ENCODE peak calls at places on chromosome 1, in ten cellular contexts. One of them, this sample, is unnamed.

GRCh38 chr1:85936470-85936869 is 220.1 kb downstream of the COL24A1 start:
- DNase-seq in A549: no peak
- DNase-seq in AG04449: no peak
- DNase-seq in right lobe of liver: peak; percentile 75
- DNase-seq in epithelial cell of esophagus: no peak
- DNase-seq in prostate gland: no peak
- DNase-seq in neuronal stem cell: no peak
- DNase-seq in left ventricle myocardium inferior: peak; percentile 31
- DNase-seq in heart right ventricle: peak; percentile 21
- DNase-seq in cardiac muscle cell: no peak
- DNase-seq in this sample: no peak

GRCh38 chr1:17184822-17185484 is 20.0 kb upstream of the PADI1 start:
- DNase-seq in A549: no peak
- DNase-seq in AG04449: no peak
- DNase-seq in right lobe of liver: no peak
- DNase-seq in epithelial cell of esophagus: no peak
- DNase-seq in prostate gland: no peak
- DNase-seq in neuronal stem cell: no peak
- DNase-seq in left ventricle myocardium inferior: no peak
- DNase-seq in heart right ventricle: no peak
- DNase-seq in cardiac muscle cell: no peak
- DNase-seq in this sample: no peak

GRCh38 chr1:203189951-203190352 is 3.4 kb upstream of the CHI3L1 start:
- DNase-seq in A549: no peak
- DNase-seq in AG04449: no peak
- DNase-seq in right lobe of liver: peak; percentile 33
- DNase-seq in epithelial cell of esophagus: no peak
- DNase-seq in prostate gland: no peak
- DNase-seq in neuronal stem cell: no peak
- DNase-seq in left ventricle myocardium inferior: no peak
- DNase-seq in heart right ventricle: no peak
- DNase-seq in cardiac muscle cell: peak; percentile 44
- DNase-seq in this sample: no peak

GRCh38 chr1:17338706-17339493 is 30.9 kb downstream of the PADI4 start:
- DNase-seq in A549: no peak
- DNase-seq in AG04449: no peak
- DNase-seq in right lobe of liver: no peak
- DNase-seq in epithelial cell of esophagus: no peak
- DNase-seq in prostate gland: no peak
- DNase-seq in neuronal stem cell: no peak
- DNase-seq in left ventricle myocardium inferior: no peak
- DNase-seq in heart right ventricle: no peak
- DNase-seq in cardiac muscle cell: no peak
- DNase-seq in this sample: no peak

GRCh38 chr1:162882248-162882666 is 21.3 kb upstream of the CCDC190 start:
- DNase-seq in A549: no peak
- DNase-seq in AG04449: no peak
- DNase-seq in right lobe of liver: no peak
- DNase-seq in epithelial cell of esophagus: no peak
- DNase-seq in prostate gland: no peak
- DNase-seq in neuronal stem cell: no peak
- DNase-seq in left ventricle myocardium inferior: no peak
- DNase-seq in heart right ventricle: no peak
- DNase-seq in cardiac muscle cell: no peak
- DNase-seq in this sample: no peak

GRCh38 chr1:8602471-8603219 is 214.8 kb downstream of the RERE start:
- DNase-seq in A549: no peak
- DNase-seq in AG04449: no peak
- DNase-seq in right lobe of liver: no peak
- DNase-seq in epithelial cell of esophagus: no peak
- DNase-seq in prostate gland: no peak
- DNase-seq in neuronal stem cell: no peak
- DNase-seq in left ventricle myocardium inferior: no peak
- DNase-seq in heart right ventricle: no peak
- DNase-seq in cardiac muscle cell: no peak
- DNase-seq in this sample: no peak

GRCh38 chr1:92459871-92460320 is 26.8 kb downstream of the GFI1 start:
- DNase-seq in A549: no peak
- DNase-seq in AG04449: no peak
- DNase-seq in right lobe of liver: no peak
- DNase-seq in epithelial cell of esophagus: no peak
- DNase-seq in prostate gland: no peak
- DNase-seq in neuronal stem cell: no peak
- DNase-seq in left ventricle myocardium inferior: no peak
- DNase-seq in heart right ventricle: no peak
- DNase-seq in cardiac muscle cell: peak; percentile 23
- DNase-seq in this sample: no peak

GRCh38 chr1:3714284-3714741 is 37.9 kb upstream of the CCDC27 start:
- DNase-seq in A549: no peak
- DNase-seq in AG04449: no peak
- DNase-seq in right lobe of liver: peak; percentile 60
- DNase-seq in epithelial cell of esophagus: no peak
- DNase-seq in prostate gland: no peak
- DNase-seq in neuronal stem cell: no peak
- DNase-seq in left ventricle myocardium inferior: peak; percentile 38
- DNase-seq in heart right ventricle: peak; percentile 68
- DNase-seq in cardiac muscle cell: no peak
- DNase-seq in this sample: no peak

GRCh38 chr1:209895709-209896108 is 42.3 kb upstream of the SYT14 start:
- DNase-seq in A549: no peak
- DNase-seq in AG04449: no peak
- DNase-seq in right lobe of liver: no peak
- DNase-seq in epithelial cell of esophagus: peak; percentile 91
- DNase-seq in prostate gland: no peak
- DNase-seq in neuronal stem cell: no peak
- DNase-seq in left ventricle myocardium inferior: no peak
- DNase-seq in heart right ventricle: no peak
- DNase-seq in cardiac muscle cell: peak; percentile 44
- DNase-seq in this sample: no peak

GRCh38 chr1:85342177-85342576 is 65.7 kb upstream of the BCL10 start:
- DNase-seq in A549: no peak
- DNase-seq in AG04449: no peak
- DNase-seq in right lobe of liver: no peak
- DNase-seq in epithelial cell of esophagus: peak; percentile 23
- DNase-seq in prostate gland: no peak
- DNase-seq in neuronal stem cell: no peak
- DNase-seq in left ventricle myocardium inferior: no peak
- DNase-seq in heart right ventricle: no peak
- DNase-seq in cardiac muscle cell: peak; percentile 62
- DNase-seq in this sample: no peak

GRCh38 chr1:79792212-79792575 is 785.7 kb upstream of the ADGRL4 start:
- DNase-seq in A549: no peak
- DNase-seq in AG04449: no peak
- DNase-seq in right lobe of liver: no peak
- DNase-seq in epithelial cell of esophagus: peak; percentile 14
- DNase-seq in prostate gland: no peak
- DNase-seq in neuronal stem cell: no peak
- DNase-seq in left ventricle myocardium inferior: no peak
- DNase-seq in heart right ventricle: no peak
- DNase-seq in cardiac muscle cell: peak; percentile 96
- DNase-seq in this sample: peak; percentile 4

GRCh38 chr1:45796381-45796780 is 7.0 kb upstream of the MAST2 start:
- DNase-seq in A549: no peak
- DNase-seq in AG04449: no peak
- DNase-seq in right lobe of liver: no peak
- DNase-seq in epithelial cell of esophagus: no peak
- DNase-seq in prostate gland: no peak
- DNase-seq in neuronal stem cell: no peak
- DNase-seq in left ventricle myocardium inferior: no peak
- DNase-seq in heart right ventricle: no peak
- DNase-seq in cardiac muscle cell: no peak
- DNase-seq in this sample: no peak

GRCh38 chr1:203090667-203091320 is 5.0 kb upstream of the MYOG start:
- DNase-seq in A549: no peak
- DNase-seq in AG04449: no peak
- DNase-seq in right lobe of liver: no peak
- DNase-seq in epithelial cell of esophagus: no peak
- DNase-seq in prostate gland: no peak
- DNase-seq in neuronal stem cell: no peak
- DNase-seq in left ventricle myocardium inferior: no peak
- DNase-seq in heart right ventricle: no peak
- DNase-seq in cardiac muscle cell: no peak
- DNase-seq in this sample: no peak

GRCh38 chr1:36400825-36401601 is 3.3 kb upstream of the LSM10 start:
- DNase-seq in A549: no peak
- DNase-seq in AG04449: no peak
- DNase-seq in right lobe of liver: peak; percentile 75
- DNase-seq in epithelial cell of esophagus: no peak
- DNase-seq in prostate gland: no peak
- DNase-seq in neuronal stem cell: peak; percentile 64
- DNase-seq in left ventricle myocardium inferior: peak; percentile 73
- DNase-seq in heart right ventricle: peak; percentile 60
- DNase-seq in cardiac muscle cell: peak; percentile 72
- DNase-seq in this sample: no peak

GRCh38 chr1:9870572-9870971 is 39.5 kb downstream of the CTNNBIP1 start:
- DNase-seq in A549: no peak
- DNase-seq in AG04449: no peak
- DNase-seq in right lobe of liver: no peak
- DNase-seq in epithelial cell of esophagus: no peak
- DNase-seq in prostate gland: no peak
- DNase-seq in neuronal stem cell: no peak
- DNase-seq in left ventricle myocardium inferior: no peak
- DNase-seq in heart right ventricle: no peak
- DNase-seq in cardiac muscle cell: no peak
- DNase-seq in this sample: no peak

GRCh38 chr1:243959998-243960397 is 91.1 kb upstream of the ZBTB18 start:
- DNase-seq in A549: no peak
- DNase-seq in AG04449: no peak
- DNase-seq in right lobe of liver: no peak
- DNase-seq in epithelial cell of esophagus: no peak
- DNase-seq in prostate gland: no peak
- DNase-seq in neuronal stem cell: no peak
- DNase-seq in left ventricle myocardium inferior: no peak
- DNase-seq in heart right ventricle: no peak
- DNase-seq in cardiac muscle cell: no peak
- DNase-seq in this sample: no peak

GRCh38 chr1:161379071-161379470 is 11.4 kb upstream of the CFAP126 start:
- DNase-seq in A549: no peak
- DNase-seq in AG04449: no peak
- DNase-seq in right lobe of liver: no peak
- DNase-seq in epithelial cell of esophagus: peak; percentile 12
- DNase-seq in prostate gland: no peak
- DNase-seq in neuronal stem cell: no peak
- DNase-seq in left ventricle myocardium inferior: peak; percentile 35
- DNase-seq in heart right ventricle: no peak
- DNase-seq in cardiac muscle cell: peak; percentile 47
- DNase-seq in this sample: no peak

GRCh38 chr1:46131727-46132528 is 501 bp downstream of the PIK3R3 start:
- DNase-seq in A549: no peak
- DNase-seq in AG04449: no peak
- DNase-seq in right lobe of liver: no peak
- DNase-seq in epithelial cell of esophagus: peak; percentile 55
- DNase-seq in prostate gland: peak; percentile 29
- DNase-seq in neuronal stem cell: no peak
- DNase-seq in left ventricle myocardium inferior: no peak
- DNase-seq in heart right ventricle: no peak
- DNase-seq in cardiac muscle cell: peak; percentile 25
- DNase-seq in this sample: no peak

GRCh38 chr1:12006167-12006921 is 13.0 kb upstream of the MIIP start:
- DNase-seq in A549: no peak
- DNase-seq in AG04449: no peak
- DNase-seq in right lobe of liver: no peak
- DNase-seq in epithelial cell of esophagus: no peak
- DNase-seq in prostate gland: no peak
- DNase-seq in neuronal stem cell: no peak
- DNase-seq in left ventricle myocardium inferior: no peak
- DNase-seq in heart right ventricle: no peak
- DNase-seq in cardiac muscle cell: no peak
- DNase-seq in this sample: no peak

GRCh38 chr1:54988975-54989374 is 8.5 kb downstream of the TMEM61 start:
- DNase-seq in A549: no peak
- DNase-seq in AG04449: no peak
- DNase-seq in right lobe of liver: no peak
- DNase-seq in epithelial cell of esophagus: no peak
- DNase-seq in prostate gland: no peak
- DNase-seq in neuronal stem cell: no peak
- DNase-seq in left ventricle myocardium inferior: no peak
- DNase-seq in heart right ventricle: no peak
- DNase-seq in cardiac muscle cell: no peak
- DNase-seq in this sample: no peak
- H3K4me3 ChIP-seq in A549: no peak overlapping the region
- H3K4me3 ChIP-seq in AG04449: no peak overlapping the region
- H3K4me3 ChIP-seq in right lobe of liver: no peak overlapping the region
- H3K4me3 ChIP-seq in epithelial cell of esophagus: no peak overlapping the region
- H3K4me3 ChIP-seq in prostate gland: no peak overlapping the region
- H3K4me3 ChIP-seq in neuronal stem cell: no peak overlapping the region
- H3K4me3 ChIP-seq in left ventricle myocardium inferior: no peak overlapping the region
- H3K4me3 ChIP-seq in heart right ventricle: no peak overlapping the region
- H3K4me3 ChIP-seq in cardiac muscle cell: no peak overlapping the region
- H3K4me3 ChIP-seq in this sample: no peak overlapping the region

GRCh38 chr1:175984057-175984812 is 222.9 kb downstream of the COP1 start:
- DNase-seq in A549: no peak
- DNase-seq in AG04449: no peak
- DNase-seq in right lobe of liver: no peak
- DNase-seq in epithelial cell of esophagus: no peak
- DNase-seq in prostate gland: no peak
- DNase-seq in neuronal stem cell: no peak
- DNase-seq in left ventricle myocardium inferior: no peak
- DNase-seq in heart right ventricle: no peak
- DNase-seq in cardiac muscle cell: no peak
- DNase-seq in this sample: no peak
- H3K4me3 ChIP-seq in A549: no peak overlapping the region
- H3K4me3 ChIP-seq in AG04449: no peak overlapping the region
- H3K4me3 ChIP-seq in right lobe of liver: no peak overlapping the region
- H3K4me3 ChIP-seq in epithelial cell of esophagus: no peak overlapping the region
- H3K4me3 ChIP-seq in prostate gland: no peak overlapping the region
- H3K4me3 ChIP-seq in neuronal stem cell: no peak overlapping the region
- H3K4me3 ChIP-seq in left ventricle myocardium inferior: no peak overlapping the region
- H3K4me3 ChIP-seq in heart right ventricle: no peak overlapping the region
- H3K4me3 ChIP-seq in cardiac muscle cell: no peak overlapping the region
- H3K4me3 ChIP-seq in this sample: no peak overlapping the region

GRCh38 chr1:82899017-82899416 is 1098.3 kb downstream of the ADGRL2 start:
- DNase-seq in A549: no peak
- DNase-seq in AG04449: no peak
- DNase-seq in right lobe of liver: no peak
- DNase-seq in epithelial cell of esophagus: peak; percentile 53
- DNase-seq in prostate gland: no peak
- DNase-seq in neuronal stem cell: no peak
- DNase-seq in left ventricle myocardium inferior: no peak
- DNase-seq in heart right ventricle: no peak
- DNase-seq in cardiac muscle cell: no peak
- DNase-seq in this sample: no peak
- H3K4me3 ChIP-seq in A549: no peak overlapping the region
- H3K4me3 ChIP-seq in AG04449: no peak overlapping the region
- H3K4me3 ChIP-seq in right lobe of liver: no peak overlapping the region
- H3K4me3 ChIP-seq in epithelial cell of esophagus: no peak overlapping the region
- H3K4me3 ChIP-seq in prostate gland: no peak overlapping the region
- H3K4me3 ChIP-seq in neuronal stem cell: no peak overlapping the region
- H3K4me3 ChIP-seq in left ventricle myocardium inferior: no peak overlapping the region
- H3K4me3 ChIP-seq in heart right ventricle: no peak overlapping the region
- H3K4me3 ChIP-seq in cardiac muscle cell: no peak overlapping the region
- H3K4me3 ChIP-seq in this sample: no peak overlapping the region

GRCh38 chr1:51514733-51515132 is 4.3 kb downstream of the EPS15 start:
- DNase-seq in A549: no peak
- DNase-seq in AG04449: no peak
- DNase-seq in right lobe of liver: no peak
- DNase-seq in epithelial cell of esophagus: no peak
- DNase-seq in prostate gland: no peak
- DNase-seq in neuronal stem cell: no peak
- DNase-seq in left ventricle myocardium inferior: no peak
- DNase-seq in heart right ventricle: no peak
- DNase-seq in cardiac muscle cell: no peak
- DNase-seq in this sample: no peak
- H3K4me3 ChIP-seq in A549: no peak overlapping the region
- H3K4me3 ChIP-seq in AG04449: no peak overlapping the region
- H3K4me3 ChIP-seq in right lobe of liver: no peak overlapping the region
- H3K4me3 ChIP-seq in epithelial cell of esophagus: no peak overlapping the region
- H3K4me3 ChIP-seq in prostate gland: no peak overlapping the region
- H3K4me3 ChIP-seq in neuronal stem cell: no peak overlapping the region
- H3K4me3 ChIP-seq in left ventricle myocardium inferior: peak overlapping the region; percentile 84
- H3K4me3 ChIP-seq in heart right ventricle: peak overlapping the region; percentile 80
- H3K4me3 ChIP-seq in cardiac muscle cell: no peak overlapping the region
- H3K4me3 ChIP-seq in this sample: no peak overlapping the region